ENCODE peak calls at places on chromosomes 5 and 9, in nine cellular contexts. A is kidney epithelial cell; Y is cardiac muscle cell; X is choroid plexus epithelial cell; K is naive thymus-derived CD4-positive, alpha-beta T cell; B is right lobe of liver; G is HCT116; P is stomach; N is AG04450. R is an unnamed sample.
A peak's percentile ranks its signal among the peaks of the same experiment; 100 is the strongest.

GRCh38 chr9:121281614-121282291 is 13.8 kb downstream of the GSN start:
- DNase-seq in A (peak; percentile 66), Y (peak; percentile 50), X (peak; percentile 63), K (no peak), B (peak; percentile 63), G (peak; percentile 94), P (peak; percentile 93), N (no peak), R (no peak)

GRCh38 chr9:444528-444927 is 229.9 kb downstream of the DOCK8 start:
- DNase-seq in A (no peak), Y (no peak), X (no peak), K (no peak), B (no peak), G (no peak), P (no peak), N (no peak), R (no peak)

GRCh38 chr9:91361294-91362201 is at the start of gene AUH:
- DNase-seq in A (peak; percentile 31), Y (peak; percentile 90), X (peak; percentile 70), K (peak; percentile 89), B (peak; percentile 90), G (peak; percentile 40), P (peak; percentile 89), N (no peak), R (no peak)

GRCh38 chr5:74122175-74122574 is 496.2 kb downstream of the ARHGEF28 start:
- DNase-seq in A (no peak), Y (no peak), X (no peak), K (no peak), B (no peak), G (no peak), P (no peak), N (no peak), R (no peak)

GRCh38 chr9:127557466-127557869 is 54.6 kb upstream of the STXBP1 start:
- DNase-seq in A (no peak), Y (peak; percentile 58), X (no peak), K (peak; percentile 32), B (no peak), G (no peak), P (no peak), N (no peak), R (no peak)

GRCh38 chr5:56501949-56502557 is 268.9 kb upstream of the ANKRD55 start:
- DNase-seq in A (no peak), Y (no peak), X (peak; percentile 47), K (no peak), B (no peak), G (no peak), P (no peak), N (no peak), R (no peak)

GRCh38 chr9:134378901-134379338 is 52.7 kb downstream of the RXRA start:
- DNase-seq in A (no peak), Y (no peak), X (peak; percentile 77), K (no peak), B (peak; percentile 73), G (peak; percentile 37), P (peak; percentile 78), N (no peak), R (no peak)

GRCh38 chr9:98881836-98882568 is 61.7 kb upstream of the COL15A1 start:
- DNase-seq in A (no peak), Y (no peak), X (no peak), K (no peak), B (no peak), G (no peak), P (no peak), N (no peak), R (no peak)

GRCh38 chr9:121399126-121399882 is 29.3 kb upstream of the STOM start:
- DNase-seq in A (no peak), Y (no peak), X (no peak), K (no peak), B (no peak), G (no peak), P (no peak), N (no peak), R (no peak)

GRCh38 chr9:18981471-18982245 is 51.4 kb downstream of the SAXO1 start:
- DNase-seq in A (no peak), Y (no peak), X (peak; percentile 23), K (no peak), B (no peak), G (no peak), P (no peak), N (no peak), R (no peak)

GRCh38 chr5:43728581-43728980 is 125.6 kb downstream of the NNT start:
- DNase-seq in A (no peak), Y (no peak), X (no peak), K (no peak), B (no peak), G (no peak), P (no peak), N (no peak), R (no peak)

GRCh38 chr5:42514759-42515158 is 91.5 kb downstream of the GHR start:
- DNase-seq in A (no peak), Y (peak; percentile 18), X (no peak), K (no peak), B (no peak), G (no peak), P (no peak), N (no peak), R (no peak)

GRCh38 chr9:85155380-85155779 is 485.9 kb downstream of the NTRK2 start:
- DNase-seq in A (peak; percentile 5), Y (no peak), X (no peak), K (no peak), B (no peak), G (no peak), P (no peak), N (no peak), R (no peak)

GRCh38 chr5:148060309-148060708 is 3.5 kb upstream of the SPINK5 start:
- DNase-seq in A (no peak), Y (no peak), X (no peak), K (no peak), B (no peak), G (no peak), P (no peak), N (no peak), R (no peak)

GRCh38 chr9:133102190-133103021 is 18.6 kb downstream of the RALGDS start:
- DNase-seq in A (no peak), Y (no peak), X (no peak), K (no peak), B (peak; percentile 44), G (no peak), P (peak; percentile 21), N (no peak), R (no peak)

GRCh38 chr9:7467186-7467585 is 332.4 kb downstream of the DMAC1 start:
- DNase-seq in A (no peak), Y (no peak), X (no peak), K (no peak), B (no peak), G (no peak), P (no peak), N (no peak), R (no peak)

GRCh38 chr9:88657893-88658292 is 122.9 kb downstream of the NXNL2 start:
- DNase-seq in A (no peak), Y (no peak), X (peak; percentile 74), K (no peak), B (no peak), G (no peak), P (no peak), N (no peak), R (peak; percentile 76)

GRCh38 chr5:92912280-92912679 is 668.7 kb downstream of the NR2F1-AS1 start:
- DNase-seq in A (no peak), Y (no peak), X (no peak), K (no peak), B (no peak), G (no peak), P (no peak), N (no peak), R (no peak)

GRCh38 chr9:4866239-4866969 is 73.7 kb downstream of the RCL1 start:
- DNase-seq in A (no peak), Y (no peak), X (peak; percentile 13), K (no peak), B (no peak), G (no peak), P (no peak), N (no peak), R (no peak)

DNA sequence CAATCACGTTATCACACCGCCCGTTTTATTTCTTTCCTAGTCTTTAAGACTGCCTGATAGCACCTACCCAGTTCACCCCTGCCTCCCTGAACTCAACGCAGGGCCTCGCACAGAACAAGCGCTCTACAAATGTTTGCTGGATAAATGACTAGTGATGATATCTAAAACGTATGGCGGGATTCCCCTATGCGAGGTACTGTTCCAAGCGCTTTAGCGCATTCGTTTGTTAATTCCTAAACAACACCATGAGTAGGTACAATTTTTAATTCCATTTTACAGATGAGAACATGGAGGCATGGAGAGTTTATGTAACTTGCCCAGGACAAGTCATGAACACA is 6.6 kb downstream of the POU4F3 start:
- DNase-seq in A (no peak), Y (no peak), X (no peak), K (no peak), B (no peak), G (no peak), P (no peak), N (no peak), R (no peak)
- H3K4me3 ChIP-seq in A (no peak overlapping the region), Y (peak overlapping the region; percentile 14), X (no peak overlapping the region), K (no peak overlapping the region), B (no peak overlapping the region), G (no peak overlapping the region), P (peak overlapping the region; percentile 31), N (no peak overlapping the region), R (no peak overlapping the region)

GRCh38 chr5:151151263-151151660 is 6.3 kb downstream of the ANXA6 start:
- DNase-seq in A (no peak), Y (no peak), X (no peak), K (no peak), B (no peak), G (no peak), P (no peak), N (no peak), R (no peak)
- H3K4me3 ChIP-seq in A (no peak overlapping the region), Y (no peak overlapping the region), X (no peak overlapping the region), K (peak overlapping the region; percentile 44), B (no peak overlapping the region), G (no peak overlapping the region), P (no peak overlapping the region), N (no peak overlapping the region), R (no peak overlapping the region)

GRCh38 chr5:21774791-21775190 is 1078.4 kb downstream of the CDH12 start:
- DNase-seq in A (peak; percentile 73), Y (no peak), X (peak; percentile 11), K (no peak), B (no peak), G (no peak), P (no peak), N (peak; percentile 36), R (no peak)
- H3K4me3 ChIP-seq in A (no peak overlapping the region), Y (no peak overlapping the region), X (no peak overlapping the region), K (no peak overlapping the region), B (no peak overlapping the region), G (no peak overlapping the region), P (no peak overlapping the region), N (no peak overlapping the region), R (no peak overlapping the region)

DNA sequence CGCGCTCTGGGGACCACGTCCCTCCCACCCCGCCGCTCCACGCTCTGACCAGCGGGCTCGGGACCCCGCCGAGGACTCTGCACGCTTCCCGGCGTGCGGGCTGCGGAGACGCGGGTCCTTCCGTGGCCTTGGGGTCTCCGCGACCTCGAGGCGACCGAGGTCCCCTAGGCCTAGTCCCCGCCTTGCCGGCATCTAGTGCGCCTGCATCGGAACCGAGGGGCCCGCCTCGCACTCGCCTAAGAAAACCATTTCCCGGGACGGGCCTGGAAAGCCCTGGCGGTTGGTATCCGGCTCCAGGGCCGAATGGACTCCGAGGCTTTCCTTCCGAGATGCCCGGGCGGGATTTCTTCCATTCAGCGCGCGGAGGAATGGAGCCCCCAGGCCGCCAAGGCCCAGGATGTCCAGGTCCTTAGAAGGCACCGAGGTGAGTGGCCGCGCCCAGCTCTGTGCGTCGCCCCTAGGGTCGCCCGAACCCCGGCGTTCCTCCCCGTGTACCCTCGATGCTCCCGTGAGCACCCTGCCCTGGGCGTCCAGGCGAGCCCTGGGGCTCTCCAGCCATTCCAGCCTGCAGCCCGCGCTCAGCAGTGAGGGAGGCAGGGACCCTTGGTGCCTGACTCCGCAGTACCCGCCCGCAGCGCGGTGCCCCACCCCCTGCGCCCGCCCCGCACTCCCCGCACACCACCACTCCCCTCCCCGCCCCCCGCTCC is 808 bp upstream of the SLC6A3 start:
- DNase-seq in A (no peak), Y (no peak), X (peak; percentile 4), K (no peak), B (no peak), G (no peak), P (peak; percentile 17), N (no peak), R (no peak)
- H3K4me3 ChIP-seq in A (no peak overlapping the region), Y (no peak overlapping the region), X (no peak overlapping the region), K (no peak overlapping the region), B (no peak overlapping the region), G (no peak overlapping the region), P (peak overlapping the region; percentile 43), N (no peak overlapping the region), R (no peak overlapping the region)